ENCODE peak calls at places on chromosomes 6 and 20, in nine cellular contexts. K is NCI-H345; T is hippocampal formation; P is NCI-H524 treated with DMSO at 0.1 percent for 48 hours; M is GM03348; Z is iPS-NIHi11; E is HuH-7; U is Daoy; B is stimulated activated CD8-positive, alpha-beta memory T cell treated with anti-CD3 and anti-CD28 coated beads, Interleukin-15, amount 100 ng/mL, for 24 hours. Y is an unnamed sample.

GRCh38 chr6:78942451-78942850 is 75.1 kb downstream of the IRAK1BP1 start:
- DNase-seq in K (no peak), T (no peak), P (no peak), M (peak; percentile 6), Z (no peak), E (no peak), U (no peak), B (no peak), Y (no peak)

GRCh38 chr20:50308513-50309279 is 118.1 kb downstream of the CEBPB start:
- DNase-seq in K (no peak), T (peak; percentile 26), P (no peak), M (peak; percentile 96), Z (peak; percentile 83), E (peak; percentile 82), U (peak; percentile 95), B (no peak), Y (no peak)

GRCh38 chr6:37625591-37626374 is 71.9 kb downstream of the MDGA1 start:
- DNase-seq in K (peak; percentile 4), T (no peak), P (peak; percentile 18), M (no peak), Z (peak; percentile 50), E (no peak), U (no peak), B (no peak), Y (no peak)

GRCh38 chr6:112237644-112238043 is 16.7 kb downstream of the LAMA4 start:
- DNase-seq in K (no peak), T (no peak), P (no peak), M (peak; percentile 59), Z (no peak), E (no peak), U (peak; percentile 45), B (no peak), Y (no peak)

GRCh38 chr6:126976263-126976797 is 142.1 kb upstream of the RSPO3 start:
- DNase-seq in K (no peak), T (no peak), P (no peak), M (no peak), Z (no peak), E (no peak), U (no peak), B (no peak), Y (no peak)

GRCh38 chr20:62824476-62825287 is 7.8 kb downstream of the COL9A3 start:
- DNase-seq in K (peak; percentile 56), T (no peak), P (no peak), M (peak; percentile 51), Z (peak; percentile 85), E (peak; percentile 89), U (no peak), B (no peak), Y (no peak)

GRCh38 chr20:31972481-31973386 is 4.8 kb downstream of the XKR7 start:
- DNase-seq in K (no peak), T (no peak), P (no peak), M (no peak), Z (no peak), E (no peak), U (peak; percentile 13), B (no peak), Y (no peak)

GRCh38 chr20:9492067-9492466 is 22.3 kb upstream of the LAMP5 start:
- DNase-seq in K (no peak), T (no peak), P (no peak), M (no peak), Z (no peak), E (no peak), U (no peak), B (no peak), Y (no peak)

GRCh38 chr6:48111143-48111506 is at the start of gene PTCHD4:
- DNase-seq in K (peak; percentile 71), T (no peak), P (no peak), M (peak; percentile 57), Z (peak; percentile 31), E (no peak), U (no peak), B (no peak), Y (no peak)

Y was measured in stimulated activated naive B cell treated with anti-CD40 and anti-IgM and Interleukin-4, amounts not matched to agents 10 μg/mL and 1 μg/mL and 100 μg/mL, for 72 hours.